ENCODE peak calls at places on chromosomes 13 and 19, in five cellular contexts. One of them, this sample, is unnamed.

GRCh38 chr13:99067160-99067985 is 89.5 kb upstream of the DOCK9 start:
- DNase-seq in WTC11: no peak
- DNase-seq in CD4-positive, alpha-beta T cell: no peak
- DNase-seq in stimulated activated CD4-positive, alpha-beta T cell treated with anti-CD3 and anti-CD28 coated beads, Interleukin-15, amount 100 ng/mL, for 1 hour: no peak
- DNase-seq in activated CD4-positive, alpha-beta T cell treated with anti-CD3 and anti-CD28 coated beads, Interleukin-2, amount 10 ng/mL, durations not matched to agents 7 days and 5 days: no peak
- DNase-seq in this sample: peak; percentile 82

GRCh38 chr13:33997574-33997973 is 179.6 kb downstream of the RFC3 start:
- DNase-seq in stimulated activated CD4-positive, alpha-beta T cell treated with anti-CD3 and anti-CD28 coated beads, Interleukin-15, amount 100 ng/mL, for 1 hour: no peak
- DNase-seq in CD4-positive, alpha-beta T cell: no peak
- DNase-seq in activated CD4-positive, alpha-beta T cell treated with anti-CD3 and anti-CD28 coated beads, Interleukin-2, amount 10 ng/mL, durations not matched to agents 7 days and 5 days: no peak
- DNase-seq in WTC11: no peak
- DNase-seq in this sample: no peak

GRCh38 chr19:10274589-10274988 is 3.7 kb downstream of the ICAM1 start:
- DNase-seq in activated CD4-positive, alpha-beta T cell treated with anti-CD3 and anti-CD28 coated beads, Interleukin-2, amount 10 ng/mL, durations not matched to agents 7 days and 5 days: no peak
- DNase-seq in WTC11: no peak
- DNase-seq in stimulated activated CD4-positive, alpha-beta T cell treated with anti-CD3 and anti-CD28 coated beads, Interleukin-15, amount 100 ng/mL, for 1 hour: no peak
- DNase-seq in CD4-positive, alpha-beta T cell: no peak
- DNase-seq in this sample: no peak

GRCh38 chr19:8336665-8337064 is 6.4 kb downstream of the KANK3 start:
- DNase-seq in activated CD4-positive, alpha-beta T cell treated with anti-CD3 and anti-CD28 coated beads, Interleukin-2, amount 10 ng/mL, durations not matched to agents 7 days and 5 days: no peak
- DNase-seq in stimulated activated CD4-positive, alpha-beta T cell treated with anti-CD3 and anti-CD28 coated beads, Interleukin-15, amount 100 ng/mL, for 1 hour: no peak
- DNase-seq in WTC11: no peak
- DNase-seq in CD4-positive, alpha-beta T cell: no peak
- DNase-seq in this sample: no peak

GRCh38 chr19:7618771-7619510 is 10.4 kb downstream of the XAB2 start:
- DNase-seq in CD4-positive, alpha-beta T cell: no peak
- DNase-seq in activated CD4-positive, alpha-beta T cell treated with anti-CD3 and anti-CD28 coated beads, Interleukin-2, amount 10 ng/mL, durations not matched to agents 7 days and 5 days: no peak
- DNase-seq in WTC11: no peak
- DNase-seq in stimulated activated CD4-positive, alpha-beta T cell treated with anti-CD3 and anti-CD28 coated beads, Interleukin-15, amount 100 ng/mL, for 1 hour: no peak
- DNase-seq in this sample: no peak

GRCh38 chr13:72884111-72884510 is 102.2 kb downstream of the PIBF1 start:
- DNase-seq in CD4-positive, alpha-beta T cell: no peak
- DNase-seq in activated CD4-positive, alpha-beta T cell treated with anti-CD3 and anti-CD28 coated beads, Interleukin-2, amount 10 ng/mL, durations not matched to agents 7 days and 5 days: no peak
- DNase-seq in stimulated activated CD4-positive, alpha-beta T cell treated with anti-CD3 and anti-CD28 coated beads, Interleukin-15, amount 100 ng/mL, for 1 hour: no peak
- DNase-seq in WTC11: no peak
- DNase-seq in this sample: no peak

GRCh38 chr19:815079-815774 is 6.5 kb downstream of the PLPPR3 start:
- DNase-seq in CD4-positive, alpha-beta T cell: no peak
- DNase-seq in WTC11: no peak
- DNase-seq in activated CD4-positive, alpha-beta T cell treated with anti-CD3 and anti-CD28 coated beads, Interleukin-2, amount 10 ng/mL, durations not matched to agents 7 days and 5 days: no peak
- DNase-seq in stimulated activated CD4-positive, alpha-beta T cell treated with anti-CD3 and anti-CD28 coated beads, Interleukin-15, amount 100 ng/mL, for 1 hour: no peak
- DNase-seq in this sample: no peak

GRCh38 chr19:46860846-46861690 is at the start of gene ARHGAP35:
- DNase-seq in WTC11: peak; percentile 69
- DNase-seq in CD4-positive, alpha-beta T cell: peak; percentile 82
- DNase-seq in stimulated activated CD4-positive, alpha-beta T cell treated with anti-CD3 and anti-CD28 coated beads, Interleukin-15, amount 100 ng/mL, for 1 hour: no peak
- DNase-seq in activated CD4-positive, alpha-beta T cell treated with anti-CD3 and anti-CD28 coated beads, Interleukin-2, amount 10 ng/mL, durations not matched to agents 7 days and 5 days: peak; percentile 85
- DNase-seq in this sample: peak; percentile 76

GRCh38 chr13:76523740-76524382 is 362.3 kb downstream of the KCTD12 start:
- DNase-seq in WTC11: no peak
- DNase-seq in stimulated activated CD4-positive, alpha-beta T cell treated with anti-CD3 and anti-CD28 coated beads, Interleukin-15, amount 100 ng/mL, for 1 hour: no peak
- DNase-seq in activated CD4-positive, alpha-beta T cell treated with anti-CD3 and anti-CD28 coated beads, Interleukin-2, amount 10 ng/mL, durations not matched to agents 7 days and 5 days: no peak
- DNase-seq in CD4-positive, alpha-beta T cell: no peak
- DNase-seq in this sample: peak; percentile 20

GRCh38 chr13:28415994-28416411 is 78.9 kb downstream of the FLT1 start:
- DNase-seq in WTC11: no peak
- DNase-seq in stimulated activated CD4-positive, alpha-beta T cell treated with anti-CD3 and anti-CD28 coated beads, Interleukin-15, amount 100 ng/mL, for 1 hour: no peak
- DNase-seq in CD4-positive, alpha-beta T cell: no peak
- DNase-seq in activated CD4-positive, alpha-beta T cell treated with anti-CD3 and anti-CD28 coated beads, Interleukin-2, amount 10 ng/mL, durations not matched to agents 7 days and 5 days: no peak
- DNase-seq in this sample: no peak

GRCh38 chr19:48806818-48807589 is 3.8 kb downstream of the BCAT2 start:
- DNase-seq in WTC11: peak; percentile 47
- DNase-seq in CD4-positive, alpha-beta T cell: no peak
- DNase-seq in stimulated activated CD4-positive, alpha-beta T cell treated with anti-CD3 and anti-CD28 coated beads, Interleukin-15, amount 100 ng/mL, for 1 hour: no peak
- DNase-seq in activated CD4-positive, alpha-beta T cell treated with anti-CD3 and anti-CD28 coated beads, Interleukin-2, amount 10 ng/mL, durations not matched to agents 7 days and 5 days: no peak
- DNase-seq in this sample: peak; percentile 57

GRCh38 chr19:46388311-46389095 is 24.9 kb downstream of the CCDC8 start:
- DNase-seq in activated CD4-positive, alpha-beta T cell treated with anti-CD3 and anti-CD28 coated beads, Interleukin-2, amount 10 ng/mL, durations not matched to agents 7 days and 5 days: no peak
- DNase-seq in stimulated activated CD4-positive, alpha-beta T cell treated with anti-CD3 and anti-CD28 coated beads, Interleukin-15, amount 100 ng/mL, for 1 hour: no peak
- DNase-seq in WTC11: no peak
- DNase-seq in CD4-positive, alpha-beta T cell: no peak
- DNase-seq in this sample: no peak

GRCh38 chr13:26497991-26498423 is 59.5 kb upstream of the WASF3 start:
- DNase-seq in CD4-positive, alpha-beta T cell: no peak
- DNase-seq in WTC11: no peak
- DNase-seq in stimulated activated CD4-positive, alpha-beta T cell treated with anti-CD3 and anti-CD28 coated beads, Interleukin-15, amount 100 ng/mL, for 1 hour: no peak
- DNase-seq in activated CD4-positive, alpha-beta T cell treated with anti-CD3 and anti-CD28 coated beads, Interleukin-2, amount 10 ng/mL, durations not matched to agents 7 days and 5 days: no peak
- DNase-seq in this sample: peak; percentile 77

GRCh38 chr13:109126973-109127615 is 497.7 kb downstream of the MYO16 start:
- DNase-seq in activated CD4-positive, alpha-beta T cell treated with anti-CD3 and anti-CD28 coated beads, Interleukin-2, amount 10 ng/mL, durations not matched to agents 7 days and 5 days: no peak
- DNase-seq in stimulated activated CD4-positive, alpha-beta T cell treated with anti-CD3 and anti-CD28 coated beads, Interleukin-15, amount 100 ng/mL, for 1 hour: no peak
- DNase-seq in CD4-positive, alpha-beta T cell: no peak
- DNase-seq in WTC11: no peak
- DNase-seq in this sample: no peak

GRCh38 chr13:45242070-45242469 is 41.2 kb upstream of the KCTD4 start:
- DNase-seq in activated CD4-positive, alpha-beta T cell treated with anti-CD3 and anti-CD28 coated beads, Interleukin-2, amount 10 ng/mL, durations not matched to agents 7 days and 5 days: no peak
- DNase-seq in CD4-positive, alpha-beta T cell: no peak
- DNase-seq in stimulated activated CD4-positive, alpha-beta T cell treated with anti-CD3 and anti-CD28 coated beads, Interleukin-15, amount 100 ng/mL, for 1 hour: no peak
- DNase-seq in WTC11: no peak
- DNase-seq in this sample: peak; percentile 63

GRCh38 chr19:46714523-46715106 is 2.3 kb downstream of the PRKD2 start:
- DNase-seq in WTC11: no peak
- DNase-seq in activated CD4-positive, alpha-beta T cell treated with anti-CD3 and anti-CD28 coated beads, Interleukin-2, amount 10 ng/mL, durations not matched to agents 7 days and 5 days: peak; percentile 86
- DNase-seq in stimulated activated CD4-positive, alpha-beta T cell treated with anti-CD3 and anti-CD28 coated beads, Interleukin-15, amount 100 ng/mL, for 1 hour: peak; percentile 30
- DNase-seq in CD4-positive, alpha-beta T cell: no peak
- DNase-seq in this sample: no peak

GRCh38 chr19:14383898-14384669 is 2.8 kb downstream of the ADGRE5 start:
- DNase-seq in WTC11: no peak
- DNase-seq in CD4-positive, alpha-beta T cell: no peak
- DNase-seq in activated CD4-positive, alpha-beta T cell treated with anti-CD3 and anti-CD28 coated beads, Interleukin-2, amount 10 ng/mL, durations not matched to agents 7 days and 5 days: peak; percentile 57
- DNase-seq in stimulated activated CD4-positive, alpha-beta T cell treated with anti-CD3 and anti-CD28 coated beads, Interleukin-15, amount 100 ng/mL, for 1 hour: no peak
- DNase-seq in this sample: peak; percentile 34

GRCh38 chr13:48415516-48415915 is 2.6 kb upstream of the LPAR6 start:
- DNase-seq in activated CD4-positive, alpha-beta T cell treated with anti-CD3 and anti-CD28 coated beads, Interleukin-2, amount 10 ng/mL, durations not matched to agents 7 days and 5 days: no peak
- DNase-seq in stimulated activated CD4-positive, alpha-beta T cell treated with anti-CD3 and anti-CD28 coated beads, Interleukin-15, amount 100 ng/mL, for 1 hour: no peak
- DNase-seq in CD4-positive, alpha-beta T cell: no peak
- DNase-seq in WTC11: no peak
- DNase-seq in this sample: no peak

GRCh38 chr13:67267136-67267535 is 37.0 kb upstream of the PCDH9 start:
- DNase-seq in CD4-positive, alpha-beta T cell: no peak
- DNase-seq in activated CD4-positive, alpha-beta T cell treated with anti-CD3 and anti-CD28 coated beads, Interleukin-2, amount 10 ng/mL, durations not matched to agents 7 days and 5 days: no peak
- DNase-seq in WTC11: no peak
- DNase-seq in stimulated activated CD4-positive, alpha-beta T cell treated with anti-CD3 and anti-CD28 coated beads, Interleukin-15, amount 100 ng/mL, for 1 hour: no peak
- DNase-seq in this sample: peak; percentile 19

GRCh38 chr19:53463263-53463662 is 4.3 kb upstream of the ZNF813 start:
- DNase-seq in WTC11: peak; percentile 95
- DNase-seq in CD4-positive, alpha-beta T cell: no peak
- DNase-seq in stimulated activated CD4-positive, alpha-beta T cell treated with anti-CD3 and anti-CD28 coated beads, Interleukin-15, amount 100 ng/mL, for 1 hour: no peak
- DNase-seq in activated CD4-positive, alpha-beta T cell treated with anti-CD3 and anti-CD28 coated beads, Interleukin-2, amount 10 ng/mL, durations not matched to agents 7 days and 5 days: peak; percentile 7
- DNase-seq in this sample: no peak

GRCh38 chr13:52784591-52785340 is 45.1 kb upstream of the CNMD start:
- DNase-seq in CD4-positive, alpha-beta T cell: no peak
- DNase-seq in activated CD4-positive, alpha-beta T cell treated with anti-CD3 and anti-CD28 coated beads, Interleukin-2, amount 10 ng/mL, durations not matched to agents 7 days and 5 days: no peak
- DNase-seq in WTC11: no peak
- DNase-seq in stimulated activated CD4-positive, alpha-beta T cell treated with anti-CD3 and anti-CD28 coated beads, Interleukin-15, amount 100 ng/mL, for 1 hour: no peak
- DNase-seq in this sample: no peak

GRCh38 chr13:59689057-59689456 is 474.7 kb downstream of the DIAPH3 start:
- DNase-seq in activated CD4-positive, alpha-beta T cell treated with anti-CD3 and anti-CD28 coated beads, Interleukin-2, amount 10 ng/mL, durations not matched to agents 7 days and 5 days: no peak
- DNase-seq in CD4-positive, alpha-beta T cell: no peak
- DNase-seq in WTC11: peak; percentile 22
- DNase-seq in stimulated activated CD4-positive, alpha-beta T cell treated with anti-CD3 and anti-CD28 coated beads, Interleukin-15, amount 100 ng/mL, for 1 hour: no peak
- DNase-seq in this sample: no peak

GRCh38 chr19:5048091-5048726 is 79.3 kb downstream of the KDM4B start:
- DNase-seq in stimulated activated CD4-positive, alpha-beta T cell treated with anti-CD3 and anti-CD28 coated beads, Interleukin-15, amount 100 ng/mL, for 1 hour: peak; percentile 40
- DNase-seq in activated CD4-positive, alpha-beta T cell treated with anti-CD3 and anti-CD28 coated beads, Interleukin-2, amount 10 ng/mL, durations not matched to agents 7 days and 5 days: peak; percentile 60
- DNase-seq in WTC11: peak; percentile 92
- DNase-seq in CD4-positive, alpha-beta T cell: peak; percentile 30
- DNase-seq in this sample: peak; percentile 69

GRCh38 chr19:38970664-38971532 is 4.6 kb downstream of the FBXO17 start:
- DNase-seq in CD4-positive, alpha-beta T cell: no peak
- DNase-seq in stimulated activated CD4-positive, alpha-beta T cell treated with anti-CD3 and anti-CD28 coated beads, Interleukin-15, amount 100 ng/mL, for 1 hour: no peak
- DNase-seq in activated CD4-positive, alpha-beta T cell treated with anti-CD3 and anti-CD28 coated beads, Interleukin-2, amount 10 ng/mL, durations not matched to agents 7 days and 5 days: no peak
- DNase-seq in WTC11: no peak
- DNase-seq in this sample: peak; percentile 61

GRCh38 chr19:38654478-38655079 is 7.1 kb downstream of the ACTN4 start:
- DNase-seq in WTC11: no peak
- DNase-seq in stimulated activated CD4-positive, alpha-beta T cell treated with anti-CD3 and anti-CD28 coated beads, Interleukin-15, amount 100 ng/mL, for 1 hour: no peak
- DNase-seq in CD4-positive, alpha-beta T cell: no peak
- DNase-seq in activated CD4-positive, alpha-beta T cell treated with anti-CD3 and anti-CD28 coated beads, Interleukin-2, amount 10 ng/mL, durations not matched to agents 7 days and 5 days: no peak
- DNase-seq in this sample: peak; percentile 87

GRCh38 chr19:34766386-34766785 is 6.6 kb downstream of the ZNF599 start:
- DNase-seq in activated CD4-positive, alpha-beta T cell treated with anti-CD3 and anti-CD28 coated beads, Interleukin-2, amount 10 ng/mL, durations not matched to agents 7 days and 5 days: no peak
- DNase-seq in stimulated activated CD4-positive, alpha-beta T cell treated with anti-CD3 and anti-CD28 coated beads, Interleukin-15, amount 100 ng/mL, for 1 hour: no peak
- DNase-seq in WTC11: no peak
- DNase-seq in CD4-positive, alpha-beta T cell: no peak
- DNase-seq in this sample: peak; percentile 22

GRCh38 chr19:3657395-3657769 is 30.8 kb upstream of the CACTIN start:
- DNase-seq in WTC11: no peak
- DNase-seq in activated CD4-positive, alpha-beta T cell treated with anti-CD3 and anti-CD28 coated beads, Interleukin-2, amount 10 ng/mL, durations not matched to agents 7 days and 5 days: no peak
- DNase-seq in stimulated activated CD4-positive, alpha-beta T cell treated with anti-CD3 and anti-CD28 coated beads, Interleukin-15, amount 100 ng/mL, for 1 hour: no peak
- DNase-seq in CD4-positive, alpha-beta T cell: no peak
- DNase-seq in this sample: no peak

GRCh38 chr19:52724701-52725514 is 9.9 kb downstream of the ZNF611 start:
- DNase-seq in stimulated activated CD4-positive, alpha-beta T cell treated with anti-CD3 and anti-CD28 coated beads, Interleukin-15, amount 100 ng/mL, for 1 hour: no peak
- DNase-seq in activated CD4-positive, alpha-beta T cell treated with anti-CD3 and anti-CD28 coated beads, Interleukin-2, amount 10 ng/mL, durations not matched to agents 7 days and 5 days: no peak
- DNase-seq in CD4-positive, alpha-beta T cell: no peak
- DNase-seq in WTC11: no peak
- DNase-seq in this sample: no peak

This sample was measured in amniotic epithelial cell.